ENCODE peak calls at places on chromosomes 1 and 21, in five cellular contexts. One of them, this sample, is unnamed.

GRCh38 chr1:201400257-201401230 is 1.4 kb upstream of the LAD1 start:
- DNase-seq in T-cell: no peak
- DNase-seq in EH: no peak
- DNase-seq in stimulated activated CD4-positive, alpha-beta T cell treated with anti-CD3 and anti-CD28 coated beads, Interleukin-4, amount 100 ng/mL, for 24 hours: no peak
- DNase-seq in sigmoid colon: no peak
- DNase-seq in this sample: no peak

GRCh38 chr21:36188081-36188681 is 31.6 kb downstream of the DOP1B start:
- DNase-seq in T-cell: no peak
- DNase-seq in EH: no peak
- DNase-seq in stimulated activated CD4-positive, alpha-beta T cell treated with anti-CD3 and anti-CD28 coated beads, Interleukin-4, amount 100 ng/mL, for 24 hours: no peak
- DNase-seq in sigmoid colon: no peak
- DNase-seq in this sample: no peak

GRCh38 chr1:218673170-218673569 is 328.0 kb downstream of the TGFB2 start:
- DNase-seq in T-cell: no peak
- DNase-seq in EH: no peak
- DNase-seq in stimulated activated CD4-positive, alpha-beta T cell treated with anti-CD3 and anti-CD28 coated beads, Interleukin-4, amount 100 ng/mL, for 24 hours: no peak
- DNase-seq in sigmoid colon: no peak
- DNase-seq in this sample: no peak

GRCh38 chr1:212488436-212489283 is 55.9 kb downstream of the NENF start:
- DNase-seq in T-cell: no peak
- DNase-seq in EH: peak
- DNase-seq in stimulated activated CD4-positive, alpha-beta T cell treated with anti-CD3 and anti-CD28 coated beads, Interleukin-4, amount 100 ng/mL, for 24 hours: no peak
- DNase-seq in sigmoid colon: peak
- DNase-seq in this sample: no peak

GRCh38 chr1:211741799-211742198 is 66.4 kb upstream of the NEK2 start:
- DNase-seq in T-cell: no peak
- DNase-seq in EH: peak
- DNase-seq in stimulated activated CD4-positive, alpha-beta T cell treated with anti-CD3 and anti-CD28 coated beads, Interleukin-4, amount 100 ng/mL, for 24 hours: no peak
- DNase-seq in sigmoid colon: no peak
- DNase-seq in this sample: no peak

GRCh38 chr1:234970371-234970730 is 158.3 kb downstream of the TOMM20 start:
- DNase-seq in T-cell: no peak
- DNase-seq in EH: no peak
- DNase-seq in stimulated activated CD4-positive, alpha-beta T cell treated with anti-CD3 and anti-CD28 coated beads, Interleukin-4, amount 100 ng/mL, for 24 hours: no peak
- DNase-seq in sigmoid colon: peak
- DNase-seq in this sample: no peak

GRCh38 chr1:147050654-147051053 is 112.5 kb downstream of the NBPF12 start:
- DNase-seq in T-cell: no peak
- DNase-seq in EH: no peak
- DNase-seq in stimulated activated CD4-positive, alpha-beta T cell treated with anti-CD3 and anti-CD28 coated beads, Interleukin-4, amount 100 ng/mL, for 24 hours: no peak
- DNase-seq in sigmoid colon: no peak
- DNase-seq in this sample: no peak

GRCh38 chr21:43882952-43883492 is 18.0 kb downstream of the AGPAT3 start:
- DNase-seq in T-cell: no peak
- DNase-seq in EH: no peak
- DNase-seq in stimulated activated CD4-positive, alpha-beta T cell treated with anti-CD3 and anti-CD28 coated beads, Interleukin-4, amount 100 ng/mL, for 24 hours: no peak
- DNase-seq in sigmoid colon: no peak
- DNase-seq in this sample: no peak

GRCh38 chr1:110612060-110612745 is 6.0 kb upstream of the KCNA2 start:
- DNase-seq in T-cell: no peak
- DNase-seq in EH: no peak
- DNase-seq in stimulated activated CD4-positive, alpha-beta T cell treated with anti-CD3 and anti-CD28 coated beads, Interleukin-4, amount 100 ng/mL, for 24 hours: no peak
- DNase-seq in sigmoid colon: no peak
- DNase-seq in this sample: no peak

GRCh38 chr1:165592945-165593823 is 37.9 kb upstream of the MGST3 start:
- DNase-seq in T-cell: peak
- DNase-seq in EH: peak
- DNase-seq in stimulated activated CD4-positive, alpha-beta T cell treated with anti-CD3 and anti-CD28 coated beads, Interleukin-4, amount 100 ng/mL, for 24 hours: peak
- DNase-seq in sigmoid colon: peak
- DNase-seq in this sample: peak

GRCh38 chr21:45481566-45481965 is 60.7 kb downstream of the SLC19A1 start:
- DNase-seq in T-cell: no peak
- DNase-seq in EH: no peak
- DNase-seq in stimulated activated CD4-positive, alpha-beta T cell treated with anti-CD3 and anti-CD28 coated beads, Interleukin-4, amount 100 ng/mL, for 24 hours: no peak
- DNase-seq in sigmoid colon: no peak
- DNase-seq in this sample: no peak

GRCh38 chr1:12184008-12184681 is 17.4 kb downstream of the TNFRSF1B start:
- DNase-seq in T-cell: no peak
- DNase-seq in EH: peak
- DNase-seq in stimulated activated CD4-positive, alpha-beta T cell treated with anti-CD3 and anti-CD28 coated beads, Interleukin-4, amount 100 ng/mL, for 24 hours: no peak
- DNase-seq in sigmoid colon: peak
- DNase-seq in this sample: no peak

GRCh38 chr1:207282496-207283380 is 38.7 kb upstream of the CD55 start:
- DNase-seq in T-cell: no peak
- DNase-seq in EH: peak
- DNase-seq in stimulated activated CD4-positive, alpha-beta T cell treated with anti-CD3 and anti-CD28 coated beads, Interleukin-4, amount 100 ng/mL, for 24 hours: no peak
- DNase-seq in sigmoid colon: no peak
- DNase-seq in this sample: no peak

GRCh38 chr1:30331415-30332065 is 391.8 kb downstream of the MATN1 start:
- DNase-seq in T-cell: no peak
- DNase-seq in EH: no peak
- DNase-seq in stimulated activated CD4-positive, alpha-beta T cell treated with anti-CD3 and anti-CD28 coated beads, Interleukin-4, amount 100 ng/mL, for 24 hours: no peak
- DNase-seq in sigmoid colon: no peak
- DNase-seq in this sample: no peak

GRCh38 chr1:236143104-236143948 is 987 bp downstream of the GPR137B start:
- DNase-seq in T-cell: no peak
- DNase-seq in EH: peak
- DNase-seq in stimulated activated CD4-positive, alpha-beta T cell treated with anti-CD3 and anti-CD28 coated beads, Interleukin-4, amount 100 ng/mL, for 24 hours: peak
- DNase-seq in sigmoid colon: no peak
- DNase-seq in this sample: no peak

GRCh38 chr1:228268891-228269285 is 61.0 kb downstream of the OBSCN start:
- DNase-seq in T-cell: no peak
- DNase-seq in EH: peak
- DNase-seq in stimulated activated CD4-positive, alpha-beta T cell treated with anti-CD3 and anti-CD28 coated beads, Interleukin-4, amount 100 ng/mL, for 24 hours: no peak
- DNase-seq in sigmoid colon: no peak
- DNase-seq in this sample: no peak

GRCh38 chr1:224245188-224245587 is 62.1 kb downstream of the DEGS1 start:
- DNase-seq in T-cell: peak
- DNase-seq in EH: peak
- DNase-seq in stimulated activated CD4-positive, alpha-beta T cell treated with anti-CD3 and anti-CD28 coated beads, Interleukin-4, amount 100 ng/mL, for 24 hours: no peak
- DNase-seq in sigmoid colon: peak
- DNase-seq in this sample: no peak

GRCh38 chr1:216500273-216500967 is 77.2 kb upstream of the USH2A start:
- DNase-seq in T-cell: no peak
- DNase-seq in EH: no peak
- DNase-seq in stimulated activated CD4-positive, alpha-beta T cell treated with anti-CD3 and anti-CD28 coated beads, Interleukin-4, amount 100 ng/mL, for 24 hours: no peak
- DNase-seq in sigmoid colon: no peak
- DNase-seq in this sample: no peak

GRCh38 chr1:29240400-29240837 is 4.1 kb downstream of the PTPRU start:
- DNase-seq in T-cell: no peak
- DNase-seq in EH: peak
- DNase-seq in stimulated activated CD4-positive, alpha-beta T cell treated with anti-CD3 and anti-CD28 coated beads, Interleukin-4, amount 100 ng/mL, for 24 hours: no peak
- DNase-seq in sigmoid colon: no peak
- DNase-seq in this sample: no peak

GRCh38 chr1:75615664-75616435 is 4.9 kb upstream of the SLC44A5 start:
- DNase-seq in T-cell: no peak
- DNase-seq in EH: peak
- DNase-seq in stimulated activated CD4-positive, alpha-beta T cell treated with anti-CD3 and anti-CD28 coated beads, Interleukin-4, amount 100 ng/mL, for 24 hours: no peak
- DNase-seq in sigmoid colon: peak
- DNase-seq in this sample: no peak

GRCh38 chr1:206449566-206449965 is 20.7 kb upstream of the IKBKE start:
- DNase-seq in T-cell: no peak
- DNase-seq in EH: peak
- DNase-seq in stimulated activated CD4-positive, alpha-beta T cell treated with anti-CD3 and anti-CD28 coated beads, Interleukin-4, amount 100 ng/mL, for 24 hours: no peak
- DNase-seq in sigmoid colon: no peak
- DNase-seq in this sample: no peak

GRCh38 chr1:31617218-31617916 is at the start of gene HCRTR1:
- DNase-seq in T-cell: no peak
- DNase-seq in EH: no peak
- DNase-seq in stimulated activated CD4-positive, alpha-beta T cell treated with anti-CD3 and anti-CD28 coated beads, Interleukin-4, amount 100 ng/mL, for 24 hours: no peak
- DNase-seq in sigmoid colon: no peak
- DNase-seq in this sample: no peak

GRCh38 chr21:45768741-45769049 is 125.2 kb downstream of the PCBP3 start:
- DNase-seq in T-cell: no peak
- DNase-seq in EH: no peak
- DNase-seq in stimulated activated CD4-positive, alpha-beta T cell treated with anti-CD3 and anti-CD28 coated beads, Interleukin-4, amount 100 ng/mL, for 24 hours: no peak
- DNase-seq in sigmoid colon: no peak
- DNase-seq in this sample: no peak

GRCh38 chr1:235893840-235894239 is 27.1 kb upstream of the LYST start:
- DNase-seq in T-cell: no peak
- DNase-seq in EH: no peak
- DNase-seq in stimulated activated CD4-positive, alpha-beta T cell treated with anti-CD3 and anti-CD28 coated beads, Interleukin-4, amount 100 ng/mL, for 24 hours: no peak
- DNase-seq in sigmoid colon: no peak
- DNase-seq in this sample: no peak

GRCh38 chr1:211724711-211725196 is 49.3 kb upstream of the NEK2 start:
- DNase-seq in T-cell: no peak
- DNase-seq in EH: no peak
- DNase-seq in stimulated activated CD4-positive, alpha-beta T cell treated with anti-CD3 and anti-CD28 coated beads, Interleukin-4, amount 100 ng/mL, for 24 hours: no peak
- DNase-seq in sigmoid colon: no peak
- DNase-seq in this sample: no peak

GRCh38 chr21:45460611-45461368 is 55.8 kb downstream of the COL18A1 start:
- DNase-seq in T-cell: no peak
- DNase-seq in EH: peak
- DNase-seq in stimulated activated CD4-positive, alpha-beta T cell treated with anti-CD3 and anti-CD28 coated beads, Interleukin-4, amount 100 ng/mL, for 24 hours: no peak
- DNase-seq in sigmoid colon: no peak
- DNase-seq in this sample: no peak

GRCh38 chr1:148317288-148317985 is 165.4 kb upstream of the NBPF11 start:
- DNase-seq in T-cell: no peak
- DNase-seq in EH: no peak
- DNase-seq in stimulated activated CD4-positive, alpha-beta T cell treated with anti-CD3 and anti-CD28 coated beads, Interleukin-4, amount 100 ng/mL, for 24 hours: no peak
- DNase-seq in sigmoid colon: no peak
- DNase-seq in this sample: no peak

This sample was measured in KG1.